ENCODE peak calls at places on chromosomes 2 and 18, in ten cellular contexts. J is astrocyte of the spinal cord; B is brain microvascular endothelial cell; U is right cardiac atrium; K is left lobe of liver; G is activated CD4-positive, alpha-beta T cell treated with anti-CD3 and anti-CD28 coated beads for 48 hours; C is adipocyte; P is hypothalamus; N is activated CD8-positive, alpha-beta memory T cell treated with anti-CD3 and anti-CD28 coated beads, Interleukin-2, amount 10 ng/mL, durations not matched to agents 7 days and 5 days; L is posterior vena cava. D is an unnamed sample.

GRCh38 chr2:11342561-11343343 is 1.7 kb downstream of the ROCK2 start:
- DNase-seq in J (peak; percentile 81), B (peak; percentile 77), U (no peak), K (no peak), G (no peak), C (peak; percentile 84), P (no peak), N (no peak), L (no peak), D (peak; percentile 41)

GRCh38 chr2:236852100-236852976 is 233.4 kb upstream of the COPS8 start:
- DNase-seq in J (no peak), B (no peak), U (peak; percentile 34), K (no peak), G (no peak), C (no peak), P (no peak), N (no peak), L (no peak), D (no peak)

GRCh38 chr2:134527398-134527797 is 191.4 kb downstream of the TMEM163 start:
- DNase-seq in J (no peak), B (no peak), U (no peak), K (no peak), G (no peak), C (no peak), P (no peak), N (no peak), L (no peak), D (peak; percentile 14)

GRCh38 chr18:45026162-45026561 is 345.5 kb downstream of the SETBP1 start:
- DNase-seq in J (no peak), B (no peak), U (no peak), K (no peak), G (no peak), C (no peak), P (no peak), N (no peak), L (no peak), D (no peak)

GRCh38 chr2:190404487-190404886 is 3.7 kb upstream of the MFSD6 start:
- DNase-seq in J (no peak), B (peak; percentile 22), U (no peak), K (no peak), G (peak; percentile 43), C (no peak), P (no peak), N (no peak), L (no peak), D (peak; percentile 3)

GRCh38 chr2:118893100-118893499 is 45.7 kb upstream of the EN1 start:
- DNase-seq in J (no peak), B (no peak), U (no peak), K (no peak), G (no peak), C (no peak), P (no peak), N (no peak), L (no peak), D (no peak)

GRCh38 chr2:5938566-5938896 is 246.3 kb downstream of the SOX11 start:
- DNase-seq in J (no peak), B (no peak), U (no peak), K (no peak), G (no peak), C (no peak), P (no peak), N (no peak), L (no peak), D (no peak)

GRCh38 chr2:79512442-79513401 is at the start of gene CTNNA2:
- DNase-seq in J (peak; percentile 5), B (no peak), U (peak; percentile 16), K (peak; percentile 53), G (peak; percentile 45), C (no peak), P (peak; percentile 57), N (no peak), L (no peak), D (no peak)

GRCh38 chr2:96869281-96869823 is 528 bp downstream of the SEMA4C start:
- DNase-seq in J (peak; percentile 80), B (peak; percentile 64), U (peak; percentile 90), K (peak; percentile 83), G (no peak), C (peak; percentile 91), P (peak; percentile 68), N (no peak), L (peak; percentile 94), D (no peak)

GRCh38 chr18:2654105-2654827 is 1.3 kb upstream of the SMCHD1 start:
- DNase-seq in J (peak; percentile 47), B (no peak), U (no peak), K (no peak), G (no peak), C (peak; percentile 19), P (no peak), N (no peak), L (no peak), D (no peak)

GRCh38 chr18:40672590-40672989 is 1282.4 kb upstream of the PIK3C3 start:
- DNase-seq in J (no peak), B (no peak), U (no peak), K (no peak), G (no peak), C (no peak), P (no peak), N (no peak), L (no peak), D (no peak)

GRCh38 chr2:143433158-143433557 is 303.9 kb downstream of the ARHGAP15 start:
- DNase-seq in J (no peak), B (no peak), U (no peak), K (no peak), G (no peak), C (no peak), P (no peak), N (no peak), L (no peak), D (no peak)

GRCh38 chr18:79531386-79531785 is 135.7 kb downstream of the NFATC1 start:
- DNase-seq in J (no peak), B (no peak), U (no peak), K (no peak), G (no peak), C (no peak), P (no peak), N (no peak), L (peak; percentile 49), D (no peak)

GRCh38 chr2:62661263-62661635 is 44.3 kb upstream of the EHBP1 start:
- DNase-seq in J (no peak), B (no peak), U (no peak), K (no peak), G (no peak), C (no peak), P (no peak), N (no peak), L (no peak), D (no peak)

GRCh38 chr18:2570772-2571199 is 519 bp downstream of the METTL4 start:
- DNase-seq in J (peak; percentile 79), B (peak; percentile 74), U (peak; percentile 76), K (peak; percentile 76), G (peak; percentile 71), C (peak; percentile 85), P (peak; percentile 44), N (peak; percentile 75), L (peak; percentile 92), D (peak; percentile 29)

GRCh38 chr2:219569041-219569440 is 2.3 kb downstream of the OBSL1 start:
- DNase-seq in J (no peak), B (no peak), U (no peak), K (no peak), G (no peak), C (peak; percentile 30), P (no peak), N (no peak), L (no peak), D (no peak)

GRCh38 chr2:46170611-46171385 is 126.4 kb upstream of the EPAS1 start:
- DNase-seq in J (no peak), B (no peak), U (no peak), K (no peak), G (no peak), C (no peak), P (no peak), N (no peak), L (no peak), D (no peak)

GRCh38 chr2:226868331-226868730 is 32.5 kb downstream of the RHBDD1 start:
- DNase-seq in J (peak; percentile 5), B (no peak), U (no peak), K (no peak), G (no peak), C (peak; percentile 33), P (no peak), N (no peak), L (no peak), D (no peak)

GRCh38 chr2:105546623-105546964 is 147.7 kb upstream of the FHL2 start:
- DNase-seq in J (no peak), B (no peak), U (no peak), K (peak; percentile 22), G (no peak), C (no peak), P (no peak), N (peak; percentile 37), L (no peak), D (no peak)

GRCh38 chr2:239318091-239318725 is 82.6 kb downstream of the HDAC4 start:
- DNase-seq in J (no peak), B (no peak), U (no peak), K (no peak), G (no peak), C (no peak), P (no peak), N (peak; percentile 31), L (peak; percentile 5), D (no peak)

GRCh38 chr2:715847-716573 is 38.8 kb upstream of the TMEM18 start:
- DNase-seq in J (peak; percentile 24), B (peak; percentile 5), U (no peak), K (no peak), G (no peak), C (peak; percentile 40), P (no peak), N (no peak), L (no peak), D (no peak)

GRCh38 chr2:187687585-187687984 is 133.3 kb upstream of the TFPI start:
- DNase-seq in J (no peak), B (no peak), U (no peak), K (no peak), G (no peak), C (no peak), P (no peak), N (no peak), L (no peak), D (no peak)

GRCh38 chr2:128444816-128445532 is 126.3 kb upstream of the HS6ST1 start:
- DNase-seq in J (no peak), B (no peak), U (no peak), K (peak; percentile 16), G (no peak), C (no peak), P (no peak), N (peak; percentile 26), L (no peak), D (no peak)

GRCh38 chr2:145088733-145089132 is 568.8 kb upstream of the ZEB2 start:
- DNase-seq in J (peak; percentile 26), B (no peak), U (no peak), K (no peak), G (no peak), C (no peak), P (no peak), N (no peak), L (no peak), D (no peak)

GRCh38 chr2:176895158-176895557 is 317.4 kb upstream of the HNRNPA3 start:
- DNase-seq in J (no peak), B (no peak), U (no peak), K (no peak), G (no peak), C (no peak), P (no peak), N (no peak), L (no peak), D (no peak)

GRCh38 chr2:46831869-46832265 is 83.7 kb downstream of the MCFD2 start:
- DNase-seq in J (no peak), B (no peak), U (no peak), K (no peak), G (no peak), C (no peak), P (no peak), N (no peak), L (no peak), D (no peak)

GRCh38 chr2:134142341-134142738 is 111.5 kb upstream of the MGAT5 start:
- DNase-seq in J (no peak), B (no peak), U (no peak), K (no peak), G (no peak), C (no peak), P (no peak), N (no peak), L (no peak), D (no peak)

GRCh38 chr2:180562378-180562777 is 418.0 kb upstream of the UBE2E3 start:
- DNase-seq in J (no peak), B (no peak), U (peak; percentile 14), K (no peak), G (no peak), C (no peak), P (no peak), N (no peak), L (no peak), D (no peak)